ENCODE peak calls at places on chromosomes 1 and 21, in eight cellular contexts. Q is GM23248, G is hepatocyte, W is heart left ventricle, J is SJSA1, D is neuronal stem cell, Z is heart right ventricle, O is aorta. U is an unnamed sample.

GRCh38 chr1:14924455-14925325 is 228.9 kb upstream of the TMEM51 start:
- DNase-seq in D (no peak), Z (peak; percentile 61), J (no peak), O (peak; percentile 65), W (peak; percentile 67), Q (peak; percentile 77), G (peak; percentile 79), U (no peak)

GRCh38 chr1:236141447-236142357 is 637 bp upstream of the GPR137B start:
- DNase-seq in O (no peak), D (peak; percentile 57), J (no peak), Q (peak; percentile 80), G (peak; percentile 63), W (peak; percentile 59), Z (peak; percentile 40), U (no peak)

GRCh38 chr21:45018131-45019075 is 56.0 kb upstream of the ADARB1 start:
- DNase-seq in W (peak; percentile 47), Z (peak; percentile 39), O (peak; percentile 60), D (no peak), Q (peak; percentile 68), G (peak; percentile 56), J (no peak), U (no peak)

GRCh38 chr21:15293251-15293650 is 228.5 kb upstream of the NRIP1 start:
- DNase-seq in W (no peak), Q (peak; percentile 87), J (no peak), Z (no peak), D (peak; percentile 45), G (peak; percentile 71), O (no peak), U (no peak)

GRCh38 chr21:45080639-45081414 is 6.4 kb downstream of the ADARB1 start:
- DNase-seq in D (no peak), J (peak; percentile 57), Q (peak; percentile 79), O (peak; percentile 32), W (no peak), G (peak; percentile 53), Z (no peak), U (no peak)

GRCh38 chr1:225156254-225156653 is 226.8 kb downstream of the DNAH14 start:
- DNase-seq in W (no peak), G (no peak), J (no peak), Z (no peak), D (no peak), O (no peak), Q (peak; percentile 1), U (no peak)

GRCh38 chr1:41387667-41388091 is 26.4 kb downstream of the FOXO6 start:
- DNase-seq in D (peak; percentile 61), O (peak; percentile 91), G (peak; percentile 88), J (no peak), W (peak; percentile 92), Z (peak; percentile 87), Q (peak; percentile 54), U (no peak)

GRCh38 chr1:235873045-235873444 is 6.3 kb upstream of the LYST start:
- DNase-seq in Z (no peak), Q (no peak), W (no peak), G (no peak), D (no peak), J (no peak), O (no peak), U (no peak)

GRCh38 chr1:177274687-177275211 is 104.0 kb downstream of the BRINP2 start:
- DNase-seq in O (no peak), D (no peak), G (no peak), J (no peak), Z (peak; percentile 38), Q (peak; percentile 79), W (peak; percentile 70), U (no peak)

GRCh38 chr1:185570962-185571361 is 163.2 kb upstream of the HMCN1 start:
- DNase-seq in Z (no peak), G (peak; percentile 51), W (no peak), J (no peak), D (no peak), O (no peak), Q (peak; percentile 31), U (no peak)

GRCh38 chr1:202158810-202159533 is 1.4 kb downstream of the PTPN7 start:
- DNase-seq in O (no peak), G (no peak), J (no peak), W (no peak), Z (no peak), D (no peak), Q (no peak), U (no peak)

GRCh38 chr1:17255336-17255735 is 6.4 kb downstream of the PADI3 start:
- DNase-seq in O (no peak), W (no peak), G (no peak), J (no peak), D (no peak), Z (no peak), Q (no peak), U (no peak)

GRCh38 chr1:48526045-48526714 is 54.2 kb upstream of the SPATA6 start:
- DNase-seq in J (no peak), O (no peak), D (no peak), Q (peak; percentile 45), Z (no peak), G (peak; percentile 25), W (no peak), U (no peak)

GRCh38 chr1:17768651-17769241 is 13.6 kb downstream of the ACTL8 start:
- DNase-seq in J (peak; percentile 52), G (peak; percentile 43), O (peak; percentile 76), W (no peak), Z (no peak), Q (peak; percentile 94), D (no peak), U (peak; percentile 89)

DNA sequence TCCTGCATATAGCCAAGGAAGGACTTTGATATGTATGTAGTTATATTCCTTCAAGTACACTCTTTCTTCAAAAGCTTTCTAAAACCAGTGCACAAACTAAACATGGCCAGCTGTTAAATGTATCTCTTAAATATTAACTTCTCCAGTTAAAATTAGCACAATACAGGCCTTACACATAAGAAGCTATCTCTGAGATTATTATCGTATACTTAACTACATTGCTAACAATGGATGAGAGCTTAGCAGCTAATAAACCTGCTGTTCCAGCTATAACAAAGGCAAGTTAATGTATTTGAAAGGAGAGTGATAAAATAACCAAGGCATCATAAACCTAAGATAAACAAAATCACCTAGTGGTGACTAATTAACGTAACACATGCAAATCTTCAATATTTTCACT is 274.3 kb upstream of the CHRM3 start:
- DNase-seq in J (no peak), Q (no peak), W (no peak), G (peak; percentile 9), Z (no peak), O (no peak), D (no peak), U (no peak)
- H3K36me3 ChIP-seq in J (no peaks in the 10 kb centered on the region), Q (no peaks in the 10 kb centered on the region), W (no peaks in the 10 kb centered on the region), G (no peaks in the 10 kb centered on the region), Z (no peaks in the 10 kb centered on the region), O (no peaks in the 10 kb centered on the region), D (no peaks in the 10 kb centered on the region), U (no peaks in the 10 kb centered on the region)

GRCh38 chr1:98662354-98662665 is 789 bp downstream of the SNX7 start:
- DNase-seq in O (no peak), J (no peak), D (no peak), W (no peak), Z (no peak), G (no peak), Q (no peak), U (no peak)
- H3K4me3 ChIP-seq in O (peak overlapping the region; percentile 49), J (peak overlapping the region; percentile 79), D (peak overlapping the region; percentile 87), W (peak overlapping the region; percentile 86), Z (peak overlapping the region; percentile 92), G (peak overlapping the region; percentile 81), Q (peak overlapping the region; percentile 82), U (peak overlapping the region; percentile 73)

DNA sequence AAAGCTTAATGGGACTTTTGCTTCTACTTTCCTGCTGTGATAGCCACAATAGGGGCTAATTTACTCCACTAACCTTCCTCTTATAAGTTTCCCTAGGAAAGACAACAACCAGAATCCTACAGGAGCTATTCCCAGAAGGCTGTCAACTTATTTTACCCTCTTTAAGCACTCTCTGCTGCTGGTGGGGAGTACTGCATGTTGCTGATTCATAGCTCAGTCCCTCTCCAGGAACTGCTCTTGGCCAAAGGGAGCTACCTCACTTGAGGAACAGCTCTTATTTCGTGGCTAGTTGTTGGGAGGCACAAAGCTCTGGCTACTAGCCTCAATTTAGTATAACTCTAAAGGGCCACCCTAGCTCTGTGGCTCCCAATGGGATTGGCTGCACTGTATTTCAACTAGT is 37.2 kb downstream of the ADSS2 start:
- DNase-seq in W (no peak), J (no peak), Q (peak; percentile 78), O (no peak), D (no peak), Z (no peak), G (no peak), U (no peak)
- H3K36me3 ChIP-seq in W (peaks cover 99% of the 10 kb centered on the region), J (peaks cover 96% of the 10 kb centered on the region), Q (peaks cover 56% of the 10 kb centered on the region), O (peaks cover 3% of the 10 kb centered on the region), D (peaks cover 33% of the 10 kb centered on the region), Z (peaks cover 99% of the 10 kb centered on the region), G (peaks cover 3% of the 10 kb centered on the region), U (peaks cover 72% of the 10 kb centered on the region)

DNA sequence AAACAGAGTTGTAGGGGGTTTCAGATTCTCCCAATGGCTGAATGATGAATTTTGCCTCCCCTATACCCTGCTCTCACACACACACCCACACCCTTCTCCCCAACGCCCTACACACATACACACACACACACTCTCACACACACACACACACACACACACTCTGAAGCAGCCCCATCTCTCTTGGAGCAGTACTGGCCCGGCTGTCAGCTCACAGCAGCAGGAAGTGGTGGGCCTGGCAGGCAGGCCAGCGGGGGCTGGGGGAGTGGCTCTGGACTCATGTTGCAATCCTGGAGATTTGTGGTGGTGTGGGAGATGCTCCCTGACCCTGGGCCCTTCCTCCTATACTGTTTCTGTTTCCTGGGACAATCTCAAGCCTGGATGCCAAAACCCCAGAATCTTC is 2.2 kb downstream of the IKBKE start:
- DNase-seq in W (no peak), J (no peak), G (peak; percentile 30), Z (no peak), Q (peak; percentile 68), D (no peak), O (peak; percentile 70), U (no peak)
- H3K4me3 ChIP-seq in W (no peak overlapping the region), J (no peak overlapping the region), G (no peak overlapping the region), Z (no peak overlapping the region), Q (peak overlapping the region; percentile 37), D (no peak overlapping the region), O (no peak overlapping the region), U (no peak overlapping the region)

GRCh38 chr1:200406161-200406797 is 3.6 kb downstream of the ZNF281 start:
- DNase-seq in Q (no peak), G (no peak), D (no peak), J (no peak), O (no peak), Z (no peak), W (no peak), U (no peak)
- H3K36me3 ChIP-seq in Q (peaks cover 76% of the 10 kb centered on the region), G (peaks cover 4% of the 10 kb centered on the region), D (peaks cover 14% of the 10 kb centered on the region), J (peaks cover 81% of the 10 kb centered on the region), O (no peaks in the 10 kb centered on the region), Z (peaks cover 46% of the 10 kb centered on the region), W (peaks cover 35% of the 10 kb centered on the region), U (no peaks in the 10 kb centered on the region)

GRCh38 chr1:72623299-72623708 is 341.0 kb upstream of the NEGR1 start:
- DNase-seq in Q (peak; percentile 61), J (no peak), Z (no peak), O (no peak), D (peak; percentile 50), G (peak; percentile 72), W (no peak), U (no peak)
- H3K4me3 ChIP-seq in Q (peak overlapping the region; percentile 63), J (no peak overlapping the region), Z (no peak overlapping the region), O (peak overlapping the region; percentile 6), D (no peak overlapping the region), G (no peak overlapping the region), W (peak overlapping the region; percentile 25), U (no peak overlapping the region)

GRCh38 chr1:43482240-43482639 is 28.5 kb upstream of the HYI start:
- DNase-seq in G (no peak), J (no peak), Z (no peak), W (no peak), O (no peak), Q (no peak), D (no peak), U (no peak)
- H3K36me3 ChIP-seq in G (no peaks in the 10 kb centered on the region), J (no peaks in the 10 kb centered on the region), Z (no peaks in the 10 kb centered on the region), W (no peaks in the 10 kb centered on the region), O (no peaks in the 10 kb centered on the region), Q (no peaks in the 10 kb centered on the region), D (no peaks in the 10 kb centered on the region), U (no peaks in the 10 kb centered on the region)

U was measured in vagina.